ENCODE peak calls at places on chromosomes 12 and 14, in five cellular contexts. V, U, Z, F and M are unnamed samples.

GRCh38 chr12:17076335-17076734 is 470.4 kb upstream of the LMO3 start:
- DNase-seq in V (peak), U (no peak), Z (no peak), F (no peak), M (no peak)

GRCh38 chr14:23605931-23606585 is 27.5 kb upstream of the JPH4 start:
- DNase-seq in V (no peak), U (no peak), Z (no peak), F (no peak), M (no peak)

GRCh38 chr12:24719293-24719721 is 229.6 kb downstream of the BCAT1 start:
- DNase-seq in V (peak), U (peak), Z (peak), F (no peak), M (no peak)

GRCh38 chr12:25801621-25802243 is 156.8 kb upstream of the RASSF8 start:
- DNase-seq in V (no peak), U (no peak), Z (no peak), F (no peak), M (no peak)

GRCh38 chr12:76449572-76449971 is 101.4 kb upstream of the BBS10 start:
- DNase-seq in V (peak), U (peak), Z (no peak), F (no peak), M (no peak)

GRCh38 chr12:109951751-109952150 is 44.4 kb downstream of the GIT2 start:
- DNase-seq in V (peak), U (peak), Z (no peak), F (no peak), M (no peak)

GRCh38 chr14:68111733-68112270 is 292.2 kb downstream of the RAD51B start:
- DNase-seq in V (no peak), U (no peak), Z (no peak), F (no peak), M (no peak)

GRCh38 chr12:96720363-96720705 is 186.7 kb upstream of the NEDD1 start:
- DNase-seq in V (peak), U (peak), Z (no peak), F (no peak), M (no peak)

GRCh38 chr12:107134558-107134957 is 41.2 kb upstream of the CRY1 start:
- DNase-seq in V (peak), U (peak), Z (peak), F (peak), M (peak)

GRCh38 chr12:68440068-68440581 is 108.0 kb upstream of the MDM1 start:
- DNase-seq in V (peak), U (peak), Z (no peak), F (no peak), M (no peak)

GRCh38 chr14:68774771-68775613 is 17.9 kb downstream of the ZFP36L1 start:
- DNase-seq in V (peak), U (no peak), Z (no peak), F (no peak), M (no peak)

GRCh38 chr14:47227051-47227600 is 448.3 kb downstream of the MDGA2 start:
- DNase-seq in V (peak), U (peak), Z (no peak), F (no peak), M (no peak)

GRCh38 chr12:32756476-32757158 is 920 bp upstream of the YARS2 start:
- DNase-seq in V (peak), U (no peak), Z (no peak), F (peak), M (no peak)

GRCh38 chr12:132596016-132596415 is 14.4 kb downstream of the LRCOL1 start:
- DNase-seq in V (peak), U (peak), Z (no peak), F (no peak), M (no peak)

GRCh38 chr14:22650960-22651521 is 6.9 kb upstream of the OR6J1 start:
- DNase-seq in V (peak), U (peak), Z (no peak), F (no peak), M (no peak)

GRCh38 chr14:64218344-64219240 is 75.6 kb downstream of the ESR2 start:
- DNase-seq in V (no peak), U (peak), Z (no peak), F (no peak), M (no peak)

GRCh38 chr14:103129301-103130016 is 6.2 kb downstream of the TNFAIP2 start:
- DNase-seq in V (no peak), U (no peak), Z (no peak), F (no peak), M (no peak)

GRCh38 chr14:71478542-71478941 is 453.7 kb upstream of the RGS6 start:
- DNase-seq in V (peak), U (peak), Z (no peak), F (no peak), M (no peak)

GRCh38 chr14:96588410-96589249 is 86.4 kb downstream of the PAPOLA start:
- DNase-seq in V (no peak), U (no peak), Z (no peak), F (no peak), M (no peak)

GRCh38 chr14:63717704-63718103 is 10.2 kb downstream of the SGPP1 start:
- DNase-seq in V (peak), U (peak), Z (no peak), F (peak), M (peak)

GRCh38 chr14:68968051-68968450 is 11.1 kb downstream of the ACTN1 start:
- DNase-seq in V (no peak), U (no peak), Z (peak), F (no peak), M (peak)

GRCh38 chr12:51687142-51687935 is 96.3 kb downstream of the SCN8A start:
- DNase-seq in V (no peak), U (peak), Z (no peak), F (no peak), M (no peak)

GRCh38 chr12:50882563-50882962 is 39.8 kb downstream of the TMPRSS12 start:
- DNase-seq in V (no peak), U (no peak), Z (no peak), F (no peak), M (no peak)